ENCODE peak calls at places on chromosomes 6 and 20, in five cellular contexts. B is H1, L is fibroblast of lung, M is GM23248, Z is HCT116. J is an unnamed sample. For H3K79me2, the result is how much of the 10 kb centered on the place peaks cover.

GRCh38 chr6:63663147-63663877 is 27.7 kb downstream of the PHF3 start:
- DNase-seq in B (no peak), M (peak), L (peak), Z (no peak), J (no peak)

GRCh38 chr6:139181236-139181635 is 46.4 kb downstream of the HECA start:
- DNase-seq in L (no peak), B (no peak), M (no peak), Z (no peak), J (no peak)

GRCh38 chr20:44494266-44494665 is 18.6 kb downstream of the TTPAL start:
- DNase-seq in Z (no peak), M (peak), L (peak), B (no peak), J (no peak)

GRCh38 chr6:157555795-157556645 is 175.0 kb downstream of the ZDHHC14 start:
- DNase-seq in Z (no peak), B (no peak), L (no peak), M (no peak), J (no peak)

GRCh38 chr6:117613920-117614535 is 11.7 kb upstream of the GOPC start:
- DNase-seq in M (peak), L (peak), B (no peak), Z (no peak), J (peak)

GRCh38 chr6:100344321-100344720 is 120.4 kb downstream of the SIM1 start:
- DNase-seq in Z (no peak), L (peak), M (peak), B (no peak), J (no peak)

GRCh38 chr20:32945710-32946221 is 58.5 kb downstream of the SUN5 start:
- DNase-seq in M (peak), B (no peak), L (peak), Z (peak), J (no peak)

GRCh38 chr6:43608310-43608763 is 20.7 kb downstream of the GTPBP2 start:
- DNase-seq in B (peak), Z (peak), M (peak), L (peak), J (peak)

GRCh38 chr6:144415835-144416237 is 130.7 kb downstream of the UTRN start:
- DNase-seq in M (peak), B (no peak), Z (no peak), L (peak), J (peak)

GRCh38 chr6:1037430-1037829 is 274.5 kb upstream of the FOXQ1 start:
- DNase-seq in Z (no peak), B (no peak), M (no peak), L (no peak), J (no peak)

GRCh38 chr6:28979679-28980078 is 25.4 kb downstream of the ZNF311 start:
- DNase-seq in Z (no peak), B (no peak), M (no peak), L (no peak), J (no peak)

GRCh38 chr6:140857734-140858380 is 1274.9 kb upstream of the GJE1 start:
- DNase-seq in L (peak), Z (peak), B (no peak), M (peak), J (no peak)

GRCh38 chr20:31595654-31596411 is 9.3 kb upstream of the ID1 start:
- DNase-seq in L (peak), Z (peak), B (peak), M (peak), J (peak)

GRCh38 chr20:43477634-43478033 is 19.9 kb downstream of the SRSF6 start:
- DNase-seq in M (no peak), Z (no peak), B (no peak), L (no peak), J (no peak)

GRCh38 chr20:40232288-40232687 is 456.7 kb downstream of the MAFB start:
- DNase-seq in Z (no peak), L (no peak), B (no peak), M (peak), J (no peak)

GRCh38 chr6:98834060-98835031 is at the start of gene POU3F2:
- DNase-seq in M (peak), Z (no peak), L (peak), B (peak), J (peak)

GRCh38 chr20:9488063-9488462 is 26.3 kb upstream of the LAMP5 start:
- DNase-seq in B (no peak), Z (no peak), L (no peak), M (no peak), J (no peak)

GRCh38 chr6:53312355-53312754 is 36.4 kb downstream of the ELOVL5 start:
- DNase-seq in L (no peak), Z (no peak), B (no peak), M (no peak), J (no peak)

GRCh38 chr20:41231850-41232249 is 85.7 kb downstream of the ZHX3 start:
- DNase-seq in L (no peak), Z (no peak), B (no peak), M (no peak), J (no peak)

GRCh38 chr20:6265204-6265904 is 142.5 kb upstream of the FERMT1 start:
- DNase-seq in Z (peak), B (no peak), L (peak), M (peak), J (no peak)

GRCh38 chr6:155040154-155040553 is 45.0 kb downstream of the TIAM2 start:
- DNase-seq in B (no peak), Z (no peak), M (no peak), L (no peak), J (no peak)

GRCh38 chr20:59154317-59155013 is 9.2 kb upstream of the ZNF831 start:
- DNase-seq in Z (no peak), M (no peak), L (no peak), B (no peak), J (no peak)

GRCh38 chr20:15399781-15400180 is 1062.4 kb upstream of the FLRT3 start:
- DNase-seq in L (no peak), Z (no peak), B (no peak), M (no peak), J (no peak)

GRCh38 chr6:26421259-26422144 is 18.8 kb upstream of the BTN3A3 start:
- DNase-seq in M (peak), L (peak), Z (peak), B (peak), J (peak)

GRCh38 chr6:122736606-122737005 is 42.9 kb upstream of the FABP7 start:
- DNase-seq in Z (no peak), M (no peak), L (no peak), B (no peak), J (no peak)

GRCh38 chr6:40626886-40627285 is 39.7 kb upstream of the LRFN2 start:
- DNase-seq in M (no peak), L (no peak), B (no peak), Z (no peak), J (no peak)

GRCh38 chr20:31845300-31845863 is at the start of gene FOXS1:
- DNase-seq in Z (no peak), B (no peak), L (no peak), M (no peak), J (no peak)

GRCh38 chr6:31170600-31170881 is at the start of gene POU5F1:
- DNase-seq in B (no peak), M (no peak), Z (no peak), L (no peak), J (no peak)

GRCh38 chr6:162211022-162211421 is 516.5 kb downstream of the PRKN start:
- DNase-seq in M (no peak), L (no peak), B (no peak), Z (no peak), J (no peak)

GRCh38 chr20:43559147-43559477 is 285 bp downstream of the SGK2 start:
- DNase-seq in M (no peak), L (no peak), Z (no peak), B (no peak), J (no peak)

GRCh38 chr6:114039835-114040234 is 68.9 kb upstream of the HDAC2 start:
- DNase-seq in L (no peak), Z (no peak), B (no peak), M (no peak), J (no peak)

GRCh38 chr6:34529665-34530327 is 26.3 kb downstream of the SPDEF start:
- DNase-seq in M (no peak), B (no peak), L (no peak), Z (no peak), J (peak)

GRCh38 chr20:46151936-46152335 is 33.8 kb downstream of the CD40 start:
- DNase-seq in L (no peak), M (no peak), B (no peak), Z (no peak), J (peak)

GRCh38 chr6:73798592-73798991 is 102.6 kb downstream of the CD109 start:
- DNase-seq in L (peak), B (no peak), Z (peak), M (peak), J (peak)

GRCh38 chr6:34489229-34489805 is 23.4 kb downstream of the PACSIN1 start:
- DNase-seq in Z (no peak), L (peak), B (no peak), M (no peak), J (no peak)

GRCh38 chr6:25232478-25232877 is 46.7 kb upstream of the CARMIL1 start:
- DNase-seq in L (peak), Z (no peak), B (no peak), M (peak), J (no peak)

DNA sequence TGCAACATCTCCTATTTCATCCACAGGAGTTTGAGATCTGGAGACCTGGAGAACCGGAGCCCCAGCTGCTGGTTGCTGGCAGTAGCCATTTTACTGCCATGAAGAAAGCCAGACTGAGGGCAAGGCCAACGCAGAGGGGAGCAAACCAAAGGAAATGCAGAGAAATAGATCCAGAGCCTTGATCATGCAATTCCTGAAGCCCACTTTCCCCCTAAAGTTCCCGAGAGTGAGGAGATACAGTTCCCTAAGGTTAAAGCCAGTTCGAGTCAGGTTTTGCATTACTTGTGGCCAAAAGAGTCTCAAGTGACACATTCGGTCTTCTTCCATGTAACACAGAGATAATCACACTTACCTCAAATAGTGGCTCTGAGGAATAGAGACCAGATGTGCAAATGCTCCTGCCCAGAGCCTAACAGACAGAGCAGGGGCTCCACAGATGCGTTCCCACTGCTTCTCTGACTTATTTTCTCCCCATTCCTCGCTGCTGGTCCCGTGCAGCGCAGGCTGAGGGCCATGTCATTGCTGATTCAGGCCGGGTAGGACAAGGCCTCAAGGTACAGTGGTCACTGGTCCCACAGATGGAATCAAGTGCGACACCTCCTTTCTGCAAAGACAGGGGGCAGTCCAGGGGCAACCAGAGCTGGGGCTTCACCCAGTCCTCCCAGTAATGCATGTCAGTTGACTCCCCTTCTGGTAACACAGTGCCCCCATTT is 35.1 kb upstream of the NFATC2 start:
- DNase-seq in M (no peak), B (no peak), Z (no peak), L (no peak), J (no peak)
- TF ChIP-seq EZH2 in M (no peak), B (no peak), Z (no peak), L (no peak), J (no peak)

DNA sequence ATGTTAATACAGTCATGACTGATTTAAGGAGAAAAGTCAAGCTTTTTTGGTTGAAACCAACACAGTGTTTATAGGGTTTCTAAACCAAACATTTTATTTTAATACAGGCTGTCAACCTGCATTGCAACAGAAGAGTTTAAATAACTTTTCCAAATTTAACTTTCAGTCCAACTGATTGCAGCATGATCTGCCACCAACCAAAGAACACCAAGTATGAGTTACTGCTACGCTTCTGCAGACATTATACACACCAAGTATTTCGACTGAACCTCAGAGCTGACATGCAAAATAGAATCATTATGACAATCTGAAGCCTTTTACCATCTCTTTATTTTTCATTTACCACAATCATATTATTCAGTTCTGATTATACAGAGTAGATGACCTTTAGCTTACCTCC is 151.2 kb upstream of the DST start:
- DNase-seq in L (no peak), M (no peak), B (no peak), Z (no peak), J (no peak)
- H3K79me2 ChIP-seq in L (half or more), M (half or more), B (half or more), Z (half or more), J (half or more)

DNA sequence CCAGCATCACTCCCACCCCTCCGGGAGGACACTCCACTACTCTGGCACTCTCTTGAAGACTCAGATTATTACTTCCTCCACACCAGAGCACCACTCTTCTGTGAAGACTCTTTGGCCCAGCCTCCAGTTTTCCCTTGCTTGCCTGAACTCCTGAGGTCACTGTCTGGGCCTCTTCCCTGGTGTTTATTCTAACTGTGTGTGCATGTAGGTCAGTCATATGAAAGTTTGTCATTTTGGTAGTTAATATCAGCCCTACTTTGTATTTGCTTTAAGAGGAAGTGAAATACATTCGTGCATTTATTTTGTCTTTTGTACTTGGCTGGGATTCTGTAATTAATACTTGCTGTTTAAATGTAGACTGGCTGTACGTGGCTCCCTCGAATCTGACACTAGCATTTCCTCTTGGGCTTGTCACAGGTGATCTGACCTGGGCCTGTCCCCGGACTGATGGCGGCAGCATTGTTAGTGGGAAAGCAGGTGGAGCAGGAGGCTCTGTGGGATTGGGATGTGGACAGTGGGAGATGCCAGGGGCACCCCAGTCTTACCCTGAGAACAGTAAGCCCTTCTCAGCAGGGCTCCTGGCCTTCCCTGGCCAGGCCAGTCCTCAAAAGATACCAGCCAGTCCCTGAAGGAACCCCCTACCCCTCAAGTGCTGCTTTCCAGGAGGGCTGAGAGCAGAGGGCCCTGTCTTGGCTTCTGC is 350.5 kb downstream of the CDC5L start:
- DNase-seq in M (no peak), Z (no peak), L (no peak), B (no peak), J (no peak)
- H3K27ac ChIP-seq in M (no peak), Z (no peak), L (peak), B (no peak), J (no peak)

GRCh38 chr6:106360410-106360988 is at the start of gene CRYBG1:
- DNase-seq in M (peak), B (peak), Z (peak), L (no peak), J (peak)
- TF ChIP-seq EZH2 in M (no peak), B (no peak), Z (no peak), L (no peak), J (no peak)

GRCh38 chr20:2654831-2655230 is 2.4 kb downstream of the NOP56 start:
- DNase-seq in Z (no peak), B (no peak), L (no peak), M (no peak), J (no peak)
- H3K79me2 ChIP-seq in Z (half or more), B (under half), L (under half), M (half or more), J (half or more)

GRCh38 chr6:128742900-128743299 is 140.0 kb upstream of the LAMA2 start:
- DNase-seq in M (no peak), B (no peak), L (no peak), Z (no peak), J (no peak)

GRCh38 chr6:128739112-128739511 is 143.8 kb upstream of the LAMA2 start:
- DNase-seq in Z (peak), B (no peak), L (no peak), M (no peak), J (peak)

GRCh38 chr6:128740951-128741350 is 142.0 kb upstream of the LAMA2 start:
- DNase-seq in B (no peak), M (no peak), Z (no peak), L (no peak), J (no peak)

GRCh38 chr6:128736780-128737179 is 146.2 kb upstream of the LAMA2 start:
- DNase-seq in Z (no peak), B (no peak), M (no peak), L (no peak), J (no peak)

GRCh38 chr6:128738112-128738511 is 144.8 kb upstream of the LAMA2 start:
- DNase-seq in L (no peak), B (no peak), M (no peak), Z (no peak), J (no peak)
- H3K27ac ChIP-seq in L (no peak), B (no peak), M (no peak), Z (no peak), J (peak)